ENCODE peak calls at places on chromosomes 16 and 17, in ten cellular contexts. T is NCI-H345, D is SJSA1, A is AG08395, H is tibial artery, P is AG09319, C is Daoy, G is suprapubic skin, W is SK-N-SH, M is GM10248. V is an unnamed sample.

GRCh38 chr17:36768355-36768754 is 167.0 kb downstream of the MRM1 start:
- DNase-seq in T (no peak), D (no peak), A (no peak), H (no peak), P (no peak), C (peak; percentile 28), G (no peak), W (no peak), M (no peak), V (no peak)

GRCh38 chr16:47377156-47377555 is 83.7 kb downstream of the ITFG1 start:
- DNase-seq in T (no peak), D (peak; percentile 14), A (no peak), H (no peak), P (no peak), C (no peak), G (no peak), W (no peak), M (no peak), V (no peak)

GRCh38 chr17:28416703-28417311 is 10.8 kb upstream of the SLC46A1 start:
- DNase-seq in T (peak; percentile 49), D (peak; percentile 34), A (peak; percentile 67), H (no peak), P (no peak), C (peak; percentile 62), G (no peak), W (peak; percentile 56), M (peak; percentile 69), V (no peak)

GRCh38 chr16:85746431-85747227 is 4.3 kb downstream of the C16orf74 start:
- DNase-seq in T (no peak), D (peak; percentile 50), A (peak; percentile 60), H (no peak), P (no peak), C (peak; percentile 85), G (peak; percentile 71), W (no peak), M (peak; percentile 71), V (no peak)

GRCh38 chr17:44928950-44929720 is 13.8 kb upstream of the GFAP start:
- DNase-seq in T (no peak), D (no peak), A (no peak), H (peak; percentile 42), P (no peak), C (no peak), G (no peak), W (no peak), M (no peak), V (no peak)

GRCh38 chr16:65377131-65377649 is 255.3 kb upstream of the CDH11 start:
- DNase-seq in T (no peak), D (no peak), A (peak; percentile 8), H (no peak), P (no peak), C (no peak), G (no peak), W (no peak), M (no peak), V (no peak)

GRCh38 chr17:33046361-33047255 is 55.0 kb downstream of the SPACA3 start:
- DNase-seq in T (no peak), D (no peak), A (no peak), H (no peak), P (no peak), C (no peak), G (no peak), W (no peak), M (no peak), V (no peak)

GRCh38 chr17:76742958-76743357 is 5.0 kb downstream of the MFSD11 start:
- DNase-seq in T (no peak), D (no peak), A (no peak), H (no peak), P (no peak), C (no peak), G (no peak), W (no peak), M (no peak), V (no peak)

GRCh38 chr17:53996131-53996530 is 173.4 kb downstream of the KIF2B start:
- DNase-seq in T (no peak), D (no peak), A (peak; percentile 5), H (no peak), P (no peak), C (no peak), G (no peak), W (no peak), M (no peak), V (no peak)

GRCh38 chr17:72477529-72477928 is 356.7 kb downstream of the SOX9 start:
- DNase-seq in T (peak; percentile 77), D (no peak), A (no peak), H (no peak), P (no peak), C (no peak), G (no peak), W (no peak), M (no peak), V (no peak)

GRCh38 chr17:27504188-27504995 is 48.1 kb downstream of the KSR1 start:
- DNase-seq in T (no peak), D (no peak), A (no peak), H (no peak), P (no peak), C (no peak), G (no peak), W (no peak), M (no peak), V (no peak)

GRCh38 chr16:11497329-11497805 is 89.4 kb downstream of the LITAF start:
- DNase-seq in T (peak; percentile 78), D (peak; percentile 84), A (peak; percentile 80), H (peak; percentile 99), P (peak; percentile 20), C (peak; percentile 86), G (peak; percentile 89), W (peak; percentile 93), M (no peak), V (peak; percentile 94)

GRCh38 chr17:2796164-2797140 is at the start of gene RAP1GAP2:
- DNase-seq in T (no peak), D (no peak), A (no peak), H (peak; percentile 79), P (no peak), C (peak; percentile 71), G (peak; percentile 77), W (no peak), M (no peak), V (no peak)

GRCh38 chr17:16953347-16953746 is 18.6 kb downstream of the TNFRSF13B start:
- DNase-seq in T (no peak), D (no peak), A (no peak), H (no peak), P (no peak), C (no peak), G (no peak), W (no peak), M (no peak), V (no peak)

GRCh38 chr17:49958723-49959122 is 10.3 kb upstream of the DLX4 start:
- DNase-seq in T (no peak), D (no peak), A (no peak), H (no peak), P (no peak), C (no peak), G (no peak), W (no peak), M (no peak), V (no peak)

GRCh38 chr17:38579934-38580333 is 25.8 kb downstream of the SRCIN1 start:
- DNase-seq in T (peak; percentile 86), D (no peak), A (peak; percentile 60), H (no peak), P (no peak), C (peak; percentile 79), G (no peak), W (peak; percentile 94), M (no peak), V (no peak)

GRCh38 chr17:67137026-67137370 is 92.6 kb downstream of the CACNG1 start:
- DNase-seq in T (no peak), D (no peak), A (no peak), H (no peak), P (no peak), C (no peak), G (no peak), W (no peak), M (no peak), V (no peak)